ENCODE peak calls at places on chromosomes 2 and 18, in four cellular contexts. Z, S, H and P are unnamed samples. For H3K9me3, the result is how much of the 10 kb centered on the place peaks cover.

GRCh38 chr2:204655101-204655500 is 109.8 kb downstream of the PARD3B start:
- DNase-seq in Z (no peak), S (no peak), H (no peak), P (no peak)

GRCh38 chr2:198220727-198221337 is 416.4 kb downstream of the PLCL1 start:
- DNase-seq in Z (no peak), S (no peak), H (no peak), P (no peak)

GRCh38 chr2:204900910-204901309 is 355.6 kb downstream of the PARD3B start:
- DNase-seq in Z (no peak), S (no peak), H (peak), P (no peak)

GRCh38 chr2:19272039-19272438 is 86.4 kb downstream of the OSR1 start:
- DNase-seq in Z (no peak), S (no peak), H (no peak), P (no peak)

GRCh38 chr18:33755918-33756590 is 178.0 kb downstream of the ASXL3 start:
- DNase-seq in Z (no peak), S (no peak), H (no peak), P (peak)

GRCh38 chr2:127153691-127154158 is 46.8 kb upstream of the BIN1 start:
- DNase-seq in Z (no peak), S (no peak), H (no peak), P (no peak)

GRCh38 chr2:12714391-12715221 is 2.1 kb upstream of the TRIB2 start:
- DNase-seq in Z (no peak), S (no peak), H (no peak), P (no peak)

GRCh38 chr18:12686100-12686499 is 16.4 kb downstream of the CEP76 start:
- DNase-seq in Z (peak), S (peak), H (peak), P (no peak)

GRCh38 chr2:26438526-26438925 is 36.8 kb downstream of the DRC1 start:
- DNase-seq in Z (no peak), S (no peak), H (no peak), P (no peak)

GRCh38 chr2:46967990-46968647 is 52.5 kb upstream of the MCFD2 start:
- DNase-seq in Z (peak), S (peak), H (no peak), P (no peak)
- TF ChIP-seq TCF7L2 in Z (no peak), S (peak), H (no peak), P (peak)

GRCh38 chr2:144770616-144771230 is 250.8 kb upstream of the ZEB2 start:
- DNase-seq in Z (no peak), S (no peak), H (no peak), P (no peak)
- TF ChIP-seq SIN3A in Z (no peak), S (no peak), H (no peak), P (no peak)

GRCh38 chr2:78397198-78397597 is 628.3 kb upstream of the REG3G start:
- DNase-seq in Z (no peak), S (no peak), H (no peak), P (no peak)
- H3K9me3 ChIP-seq in Z (under half), S (under half), H (under half), P (under half)

GRCh38 chr2:88760819-88761598 is 69.5 kb downstream of the RPIA start:
- DNase-seq in Z (no peak), S (no peak), H (no peak), P (no peak)
- TF ChIP-seq TCF7L2 in Z (no peak), S (no peak), H (no peak), P (no peak)